ENCODE peak calls at places on chromosomes 2 and 18, in ten cellular contexts. One of them, this sample, is unnamed.

GRCh38 chr2:67437132-67437531 is 40.0 kb downstream of the ETAA1 start:
- DNase-seq in fibroblast of pulmonary artery: no peak
- DNase-seq in transverse colon: no peak
- DNase-seq in heart left ventricle: no peak
- DNase-seq in cardiac fibroblast: no peak
- DNase-seq in AG10803: no peak
- DNase-seq in hepatocyte: peak; percentile 23
- DNase-seq in uterus: no peak
- DNase-seq in colonic mucosa: no peak
- DNase-seq in cardiac muscle cell: no peak
- DNase-seq in this sample: no peak

GRCh38 chr2:224220581-224221255 is 181.2 kb downstream of the FAM124B start:
- DNase-seq in colonic mucosa: no peak
- DNase-seq in uterus: no peak
- DNase-seq in transverse colon: no peak
- DNase-seq in fibroblast of pulmonary artery: peak; percentile 54
- DNase-seq in hepatocyte: no peak
- DNase-seq in heart left ventricle: no peak
- DNase-seq in cardiac muscle cell: no peak
- DNase-seq in AG10803: peak; percentile 69
- DNase-seq in cardiac fibroblast: peak; percentile 38
- DNase-seq in this sample: no peak

GRCh38 chr18:27954226-27954625 is 222.7 kb downstream of the CDH2 start:
- DNase-seq in AG10803: peak; percentile 26
- DNase-seq in cardiac muscle cell: peak; percentile 88
- DNase-seq in hepatocyte: no peak
- DNase-seq in heart left ventricle: no peak
- DNase-seq in uterus: no peak
- DNase-seq in cardiac fibroblast: peak; percentile 78
- DNase-seq in transverse colon: no peak
- DNase-seq in colonic mucosa: no peak
- DNase-seq in fibroblast of pulmonary artery: peak; percentile 85
- DNase-seq in this sample: no peak

GRCh38 chr18:58228762-58229161 is 184.7 kb downstream of the NEDD4L start:
- DNase-seq in hepatocyte: no peak
- DNase-seq in transverse colon: no peak
- DNase-seq in uterus: no peak
- DNase-seq in cardiac muscle cell: no peak
- DNase-seq in colonic mucosa: no peak
- DNase-seq in heart left ventricle: no peak
- DNase-seq in cardiac fibroblast: no peak
- DNase-seq in AG10803: no peak
- DNase-seq in fibroblast of pulmonary artery: no peak
- DNase-seq in this sample: no peak

GRCh38 chr2:160379399-160379798 is 114.2 kb downstream of the RBMS1 start:
- DNase-seq in cardiac muscle cell: peak; percentile 92
- DNase-seq in hepatocyte: no peak
- DNase-seq in heart left ventricle: no peak
- DNase-seq in fibroblast of pulmonary artery: peak; percentile 96
- DNase-seq in cardiac fibroblast: peak; percentile 95
- DNase-seq in AG10803: peak; percentile 95
- DNase-seq in uterus: no peak
- DNase-seq in colonic mucosa: no peak
- DNase-seq in transverse colon: no peak
- DNase-seq in this sample: peak; percentile 75

GRCh38 chr2:207670887-207671286 is 40.6 kb upstream of the CCNYL1 start:
- DNase-seq in uterus: no peak
- DNase-seq in fibroblast of pulmonary artery: no peak
- DNase-seq in transverse colon: no peak
- DNase-seq in cardiac fibroblast: no peak
- DNase-seq in colonic mucosa: no peak
- DNase-seq in AG10803: no peak
- DNase-seq in hepatocyte: no peak
- DNase-seq in heart left ventricle: no peak
- DNase-seq in cardiac muscle cell: no peak
- DNase-seq in this sample: no peak

GRCh38 chr18:41870817-41871216 is 84.2 kb upstream of the PIK3C3 start:
- DNase-seq in cardiac muscle cell: no peak
- DNase-seq in uterus: no peak
- DNase-seq in AG10803: no peak
- DNase-seq in cardiac fibroblast: no peak
- DNase-seq in transverse colon: no peak
- DNase-seq in fibroblast of pulmonary artery: peak; percentile 6
- DNase-seq in hepatocyte: no peak
- DNase-seq in heart left ventricle: no peak
- DNase-seq in colonic mucosa: no peak
- DNase-seq in this sample: no peak

GRCh38 chr2:216371756-216372702 is at the start of gene MARCHF4:
- DNase-seq in transverse colon: peak; percentile 40
- DNase-seq in cardiac fibroblast: peak; percentile 92
- DNase-seq in fibroblast of pulmonary artery: peak; percentile 90
- DNase-seq in AG10803: peak; percentile 91
- DNase-seq in heart left ventricle: peak; percentile 69
- DNase-seq in colonic mucosa: peak; percentile 31
- DNase-seq in uterus: peak; percentile 76
- DNase-seq in hepatocyte: peak; percentile 85
- DNase-seq in cardiac muscle cell: peak; percentile 91
- DNase-seq in this sample: peak; percentile 63

GRCh38 chr2:46943881-46944798 is 28.5 kb upstream of the MCFD2 start:
- DNase-seq in cardiac muscle cell: no peak
- DNase-seq in transverse colon: no peak
- DNase-seq in hepatocyte: no peak
- DNase-seq in uterus: no peak
- DNase-seq in fibroblast of pulmonary artery: no peak
- DNase-seq in colonic mucosa: no peak
- DNase-seq in AG10803: no peak
- DNase-seq in heart left ventricle: no peak
- DNase-seq in cardiac fibroblast: no peak
- DNase-seq in this sample: no peak

GRCh38 chr18:33183136-33183535 is 257.4 kb downstream of the CCDC178 start:
- DNase-seq in cardiac muscle cell: no peak
- DNase-seq in transverse colon: no peak
- DNase-seq in heart left ventricle: no peak
- DNase-seq in fibroblast of pulmonary artery: no peak
- DNase-seq in colonic mucosa: no peak
- DNase-seq in AG10803: no peak
- DNase-seq in hepatocyte: no peak
- DNase-seq in cardiac fibroblast: no peak
- DNase-seq in uterus: no peak
- DNase-seq in this sample: no peak

GRCh38 chr18:71105078-71105819 is 816.4 kb downstream of the SOCS6 start:
- DNase-seq in transverse colon: no peak
- DNase-seq in cardiac fibroblast: peak; percentile 67
- DNase-seq in uterus: no peak
- DNase-seq in colonic mucosa: no peak
- DNase-seq in AG10803: no peak
- DNase-seq in fibroblast of pulmonary artery: peak; percentile 75
- DNase-seq in cardiac muscle cell: peak; percentile 67
- DNase-seq in hepatocyte: no peak
- DNase-seq in heart left ventricle: no peak
- DNase-seq in this sample: no peak

GRCh38 chr2:174959787-174960186 is 45.4 kb downstream of the CHN1 start:
- DNase-seq in hepatocyte: no peak
- DNase-seq in transverse colon: no peak
- DNase-seq in heart left ventricle: no peak
- DNase-seq in cardiac fibroblast: peak; percentile 7
- DNase-seq in fibroblast of pulmonary artery: no peak
- DNase-seq in AG10803: peak; percentile 23
- DNase-seq in colonic mucosa: no peak
- DNase-seq in uterus: no peak
- DNase-seq in cardiac muscle cell: no peak
- DNase-seq in this sample: no peak

GRCh38 chr18:25538175-25538922 is 186.4 kb upstream of the ZNF521 start:
- DNase-seq in AG10803: no peak
- DNase-seq in cardiac fibroblast: no peak
- DNase-seq in transverse colon: no peak
- DNase-seq in hepatocyte: no peak
- DNase-seq in colonic mucosa: no peak
- DNase-seq in cardiac muscle cell: no peak
- DNase-seq in uterus: no peak
- DNase-seq in fibroblast of pulmonary artery: no peak
- DNase-seq in heart left ventricle: no peak
- DNase-seq in this sample: no peak

GRCh38 chr2:145108959-145109710 is 589.2 kb upstream of the ZEB2 start:
- DNase-seq in fibroblast of pulmonary artery: no peak
- DNase-seq in cardiac muscle cell: no peak
- DNase-seq in uterus: no peak
- DNase-seq in hepatocyte: no peak
- DNase-seq in cardiac fibroblast: no peak
- DNase-seq in transverse colon: no peak
- DNase-seq in AG10803: no peak
- DNase-seq in colonic mucosa: no peak
- DNase-seq in heart left ventricle: no peak
- DNase-seq in this sample: no peak

DNA sequence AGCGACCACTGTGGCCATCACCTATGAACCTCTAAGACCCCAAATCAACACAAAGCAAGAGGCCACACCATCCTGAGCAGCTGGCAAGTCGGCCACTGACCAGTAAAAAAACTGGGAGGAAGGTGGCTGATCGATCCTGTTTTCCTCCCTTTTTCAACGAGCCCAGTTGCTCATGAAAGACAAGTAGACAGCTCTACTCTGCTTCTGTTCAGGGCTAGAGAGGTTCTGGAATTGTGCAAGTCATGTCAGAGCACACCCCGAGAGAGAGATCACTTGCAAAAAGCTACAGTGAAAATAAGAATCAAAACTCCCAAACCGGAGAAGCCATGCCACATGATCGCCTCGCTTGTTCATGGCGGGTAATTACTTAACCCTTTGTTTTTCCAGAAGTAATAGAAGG is 34.6 kb downstream of the ZNF516 start:
- DNase-seq in transverse colon: no peak
- DNase-seq in AG10803: peak; percentile 58
- DNase-seq in cardiac fibroblast: peak; percentile 44
- DNase-seq in hepatocyte: no peak
- DNase-seq in uterus: no peak
- DNase-seq in fibroblast of pulmonary artery: no peak
- DNase-seq in heart left ventricle: no peak
- DNase-seq in cardiac muscle cell: peak; percentile 41
- DNase-seq in colonic mucosa: no peak
- DNase-seq in this sample: no peak
- H3K4me3 ChIP-seq in transverse colon: no peak overlapping the region
- H3K4me3 ChIP-seq in AG10803: peak overlapping the region; percentile 33
- H3K4me3 ChIP-seq in cardiac fibroblast: no peak overlapping the region
- H3K4me3 ChIP-seq in hepatocyte: no peak overlapping the region
- H3K4me3 ChIP-seq in uterus: no peak overlapping the region
- H3K4me3 ChIP-seq in fibroblast of pulmonary artery: no peak overlapping the region
- H3K4me3 ChIP-seq in heart left ventricle: no peak overlapping the region
- H3K4me3 ChIP-seq in cardiac muscle cell: no peak overlapping the region
- H3K4me3 ChIP-seq in colonic mucosa: no peak overlapping the region
- H3K4me3 ChIP-seq in this sample: no peak overlapping the region

GRCh38 chr2:240922982-240923537 is 16.9 kb downstream of the CROCC2 start:
- DNase-seq in hepatocyte: no peak
- DNase-seq in colonic mucosa: peak; percentile 18
- DNase-seq in heart left ventricle: peak; percentile 21
- DNase-seq in fibroblast of pulmonary artery: no peak
- DNase-seq in transverse colon: no peak
- DNase-seq in AG10803: no peak
- DNase-seq in uterus: peak; percentile 12
- DNase-seq in cardiac muscle cell: no peak
- DNase-seq in cardiac fibroblast: no peak
- DNase-seq in this sample: no peak
- TF ChIP-seq CTCF in hepatocyte: no peak
- TF ChIP-seq CTCF in colonic mucosa: no peak
- TF ChIP-seq CTCF in heart left ventricle: no peak
- TF ChIP-seq CTCF in fibroblast of pulmonary artery: no peak
- TF ChIP-seq CTCF in transverse colon: no peak
- TF ChIP-seq CTCF in AG10803: no peak
- TF ChIP-seq CTCF in uterus: no peak
- TF ChIP-seq CTCF in cardiac muscle cell: no peak
- TF ChIP-seq CTCF in cardiac fibroblast: no peak
- TF ChIP-seq CTCF in this sample: no peak

GRCh38 chr2:7967707-7968106 is 714.1 kb upstream of the ID2 start:
- DNase-seq in colonic mucosa: no peak
- DNase-seq in heart left ventricle: no peak
- DNase-seq in cardiac muscle cell: no peak
- DNase-seq in fibroblast of pulmonary artery: no peak
- DNase-seq in hepatocyte: no peak
- DNase-seq in uterus: no peak
- DNase-seq in cardiac fibroblast: no peak
- DNase-seq in transverse colon: no peak
- DNase-seq in AG10803: no peak
- DNase-seq in this sample: no peak

GRCh38 chr2:7962191-7962590 is 719.7 kb upstream of the ID2 start:
- DNase-seq in cardiac fibroblast: no peak
- DNase-seq in uterus: no peak
- DNase-seq in cardiac muscle cell: no peak
- DNase-seq in transverse colon: no peak
- DNase-seq in colonic mucosa: no peak
- DNase-seq in hepatocyte: no peak
- DNase-seq in fibroblast of pulmonary artery: no peak
- DNase-seq in AG10803: no peak
- DNase-seq in heart left ventricle: no peak
- DNase-seq in this sample: no peak

GRCh38 chr2:7963787-7964186 is 718.1 kb upstream of the ID2 start:
- DNase-seq in hepatocyte: no peak
- DNase-seq in colonic mucosa: no peak
- DNase-seq in uterus: no peak
- DNase-seq in fibroblast of pulmonary artery: no peak
- DNase-seq in heart left ventricle: no peak
- DNase-seq in AG10803: no peak
- DNase-seq in transverse colon: no peak
- DNase-seq in cardiac fibroblast: no peak
- DNase-seq in cardiac muscle cell: no peak
- DNase-seq in this sample: no peak

GRCh38 chr2:7961550-7961949 is 720.3 kb upstream of the ID2 start:
- DNase-seq in cardiac muscle cell: no peak
- DNase-seq in hepatocyte: no peak
- DNase-seq in fibroblast of pulmonary artery: no peak
- DNase-seq in transverse colon: no peak
- DNase-seq in AG10803: no peak
- DNase-seq in uterus: no peak
- DNase-seq in cardiac fibroblast: no peak
- DNase-seq in heart left ventricle: no peak
- DNase-seq in colonic mucosa: no peak
- DNase-seq in this sample: no peak

DNA sequence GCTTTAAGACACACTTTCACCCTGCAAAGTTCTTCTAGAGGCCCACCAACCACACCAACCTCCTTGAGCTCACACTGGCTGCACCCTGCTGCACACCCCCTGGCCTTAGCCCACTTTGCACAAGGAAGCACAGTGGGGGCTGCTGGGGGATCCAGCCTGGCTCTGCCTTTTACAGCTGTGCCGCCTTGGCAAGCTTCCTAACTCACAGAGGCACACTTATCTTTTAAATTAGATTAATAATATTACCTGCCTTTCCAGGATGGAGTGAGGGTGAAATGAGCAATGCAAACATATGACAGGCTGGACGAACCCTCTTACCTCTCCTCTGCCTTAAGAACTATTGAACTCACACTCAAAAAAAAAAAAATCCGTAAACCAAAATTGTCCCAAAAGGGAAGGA is 715.8 kb upstream of the ID2 start:
- DNase-seq in colonic mucosa: no peak
- DNase-seq in cardiac muscle cell: no peak
- DNase-seq in cardiac fibroblast: no peak
- DNase-seq in fibroblast of pulmonary artery: no peak
- DNase-seq in transverse colon: no peak
- DNase-seq in uterus: no peak
- DNase-seq in AG10803: no peak
- DNase-seq in heart left ventricle: no peak
- DNase-seq in hepatocyte: no peak
- DNase-seq in this sample: no peak
- H3K4me3 ChIP-seq in colonic mucosa: no peak overlapping the region
- H3K4me3 ChIP-seq in cardiac muscle cell: no peak overlapping the region
- H3K4me3 ChIP-seq in cardiac fibroblast: no peak overlapping the region
- H3K4me3 ChIP-seq in fibroblast of pulmonary artery: no peak overlapping the region
- H3K4me3 ChIP-seq in transverse colon: no peak overlapping the region
- H3K4me3 ChIP-seq in uterus: no peak overlapping the region
- H3K4me3 ChIP-seq in AG10803: no peak overlapping the region
- H3K4me3 ChIP-seq in heart left ventricle: no peak overlapping the region
- H3K4me3 ChIP-seq in hepatocyte: no peak overlapping the region
- H3K4me3 ChIP-seq in this sample: no peak overlapping the region

GRCh38 chr2:56132138-56132537 is 51.7 kb upstream of the CCDC85A start:
- DNase-seq in heart left ventricle: no peak
- DNase-seq in AG10803: peak; percentile 53
- DNase-seq in cardiac fibroblast: peak; percentile 67
- DNase-seq in uterus: no peak
- DNase-seq in fibroblast of pulmonary artery: peak; percentile 77
- DNase-seq in cardiac muscle cell: peak; percentile 72
- DNase-seq in transverse colon: no peak
- DNase-seq in hepatocyte: peak; percentile 46
- DNase-seq in colonic mucosa: no peak
- DNase-seq in this sample: peak; percentile 9
- TF ChIP-seq CTCF in heart left ventricle: peak; percentile 51
- TF ChIP-seq CTCF in AG10803: peak; percentile 68
- TF ChIP-seq CTCF in cardiac fibroblast: peak; percentile 50
- TF ChIP-seq CTCF in uterus: peak; percentile 47
- TF ChIP-seq CTCF in fibroblast of pulmonary artery: peak; percentile 54
- TF ChIP-seq CTCF in cardiac muscle cell: peak; percentile 51
- TF ChIP-seq CTCF in transverse colon: peak; percentile 27
- TF ChIP-seq CTCF in hepatocyte: peak; percentile 70
- TF ChIP-seq CTCF in colonic mucosa: no peak
- TF ChIP-seq CTCF in this sample: peak; percentile 23